ENCODE peak calls at places on chromosomes 3 and 15, in four cellular contexts. One of them, this sample, is unnamed. For H3K4me1 and H3K27me3, the result is how much of the 10 kb centered on the place peaks cover.

GRCh38 chr3:156174229-156174847 is 54.0 kb downstream of the KCNAB1 start:
- DNase-seq in hepatocyte: peak
- DNase-seq in upper lobe of right lung: no peak
- DNase-seq in right lobe of liver: no peak
- DNase-seq in this sample: no peak

GRCh38 chr3:179015551-179016020 is 56.0 kb downstream of the ZMAT3 start:
- DNase-seq in hepatocyte: peak
- DNase-seq in upper lobe of right lung: no peak
- DNase-seq in right lobe of liver: no peak
- DNase-seq in this sample: no peak

GRCh38 chr3:189563841-189564563 is 67.2 kb upstream of the TP63 start:
- DNase-seq in hepatocyte: peak
- DNase-seq in upper lobe of right lung: no peak
- DNase-seq in right lobe of liver: no peak
- DNase-seq in this sample: peak

GRCh38 chr15:60928987-60929386 is 300.1 kb downstream of the RORA start:
- DNase-seq in hepatocyte: no peak
- DNase-seq in upper lobe of right lung: no peak
- DNase-seq in right lobe of liver: no peak
- DNase-seq in this sample: no peak

GRCh38 chr3:94647131-94647530 is 584.3 kb downstream of the NSUN3 start:
- DNase-seq in hepatocyte: no peak
- DNase-seq in upper lobe of right lung: no peak
- DNase-seq in right lobe of liver: no peak
- DNase-seq in this sample: no peak

GRCh38 chr3:165103616-165104015 is 25.3 kb upstream of the SI start:
- DNase-seq in hepatocyte: no peak
- DNase-seq in upper lobe of right lung: no peak
- DNase-seq in right lobe of liver: no peak
- DNase-seq in this sample: no peak

GRCh38 chr3:62873672-62874397 is 1.4 kb downstream of the CADPS start:
- DNase-seq in hepatocyte: peak
- DNase-seq in upper lobe of right lung: no peak
- DNase-seq in right lobe of liver: no peak
- DNase-seq in this sample: no peak

GRCh38 chr3:61442696-61443095 is 118.7 kb upstream of the PTPRG start:
- DNase-seq in hepatocyte: no peak
- DNase-seq in upper lobe of right lung: no peak
- DNase-seq in right lobe of liver: no peak
- DNase-seq in this sample: no peak

GRCh38 chr3:38131621-38132369 is 5.1 kb downstream of the ACAA1 start:
- DNase-seq in hepatocyte: peak
- DNase-seq in upper lobe of right lung: peak
- DNase-seq in right lobe of liver: peak
- DNase-seq in this sample: peak

GRCh38 chr15:65952425-65953053 is 83.2 kb downstream of the RAB11A start:
- DNase-seq in hepatocyte: peak
- DNase-seq in upper lobe of right lung: no peak
- DNase-seq in right lobe of liver: no peak
- DNase-seq in this sample: no peak

GRCh38 chr3:47772788-47773187 is 8.9 kb downstream of the SMARCC1 start:
- DNase-seq in hepatocyte: no peak
- DNase-seq in upper lobe of right lung: no peak
- DNase-seq in right lobe of liver: no peak
- DNase-seq in this sample: no peak

GRCh38 chr3:9915252-9916141 is 1.4 kb upstream of the IL17RC start:
- DNase-seq in hepatocyte: peak
- DNase-seq in upper lobe of right lung: peak
- DNase-seq in right lobe of liver: peak
- DNase-seq in this sample: no peak

GRCh38 chr15:100332721-100333120 is 9.1 kb downstream of the ADAMTS17 start:
- DNase-seq in hepatocyte: no peak
- DNase-seq in upper lobe of right lung: no peak
- DNase-seq in right lobe of liver: no peak
- DNase-seq in this sample: no peak

GRCh38 chr15:51576911-51577500 is 45.6 kb downstream of the DMXL2 start:
- DNase-seq in hepatocyte: peak
- DNase-seq in upper lobe of right lung: no peak
- DNase-seq in right lobe of liver: no peak
- DNase-seq in this sample: no peak

GRCh38 chr3:168427830-168428471 is 332.2 kb upstream of the GOLIM4 start:
- DNase-seq in hepatocyte: no peak
- DNase-seq in upper lobe of right lung: no peak
- DNase-seq in right lobe of liver: no peak
- DNase-seq in this sample: no peak

GRCh38 chr15:88624971-88625290 is 3.8 kb downstream of the AEN start:
- DNase-seq in hepatocyte: no peak
- DNase-seq in upper lobe of right lung: no peak
- DNase-seq in right lobe of liver: no peak
- DNase-seq in this sample: no peak
- H3K4me1 ChIP-seq in hepatocyte: under half
- H3K4me1 ChIP-seq in upper lobe of right lung: half or more
- H3K4me1 ChIP-seq in right lobe of liver: under half
- H3K4me1 ChIP-seq in this sample: under half

GRCh38 chr3:174945276-174945675 is 86.1 kb downstream of the NAALADL2 start:
- DNase-seq in hepatocyte: no peak
- DNase-seq in upper lobe of right lung: no peak
- DNase-seq in right lobe of liver: no peak
- DNase-seq in this sample: no peak
- H3K4me3 ChIP-seq in hepatocyte: no peak
- H3K4me3 ChIP-seq in upper lobe of right lung: no peak
- H3K4me3 ChIP-seq in right lobe of liver: no peak
- H3K4me3 ChIP-seq in this sample: no peak

GRCh38 chr3:193982258-193982659 is 153.7 kb upstream of the HES1 start:
- DNase-seq in hepatocyte: no peak
- DNase-seq in upper lobe of right lung: peak
- DNase-seq in right lobe of liver: no peak
- DNase-seq in this sample: peak

GRCh38 chr3:193987186-193987585 is 148.8 kb upstream of the HES1 start:
- DNase-seq in hepatocyte: no peak
- DNase-seq in upper lobe of right lung: no peak
- DNase-seq in right lobe of liver: no peak
- DNase-seq in this sample: no peak

GRCh38 chr3:193981534-193981933 is 154.4 kb upstream of the HES1 start:
- DNase-seq in hepatocyte: no peak
- DNase-seq in upper lobe of right lung: no peak
- DNase-seq in right lobe of liver: no peak
- DNase-seq in this sample: no peak

GRCh38 chr3:193983846-193984245 is 152.1 kb upstream of the HES1 start:
- DNase-seq in hepatocyte: no peak
- DNase-seq in upper lobe of right lung: no peak
- DNase-seq in right lobe of liver: no peak
- DNase-seq in this sample: no peak

DNA sequence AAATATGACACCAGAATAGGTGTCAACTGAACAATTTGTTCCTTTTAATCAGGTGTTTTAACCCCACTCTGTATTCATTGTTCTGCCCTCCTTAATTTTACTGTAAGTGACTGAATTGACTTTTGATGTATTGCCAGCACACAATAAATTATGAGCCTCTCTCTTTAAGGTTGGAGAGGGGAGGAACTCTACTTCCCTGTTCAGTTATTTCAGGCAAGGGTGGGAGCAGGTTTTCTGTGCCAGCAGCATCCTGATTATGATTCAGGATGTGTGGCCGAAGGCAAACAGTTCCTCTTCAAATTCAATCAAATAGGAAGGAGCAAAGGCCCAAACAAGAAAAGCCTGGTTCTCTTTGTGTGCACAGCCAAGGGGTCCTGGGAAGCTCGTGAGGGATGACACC is 151.6 kb upstream of the HES1 start:
- DNase-seq in hepatocyte: no peak
- DNase-seq in upper lobe of right lung: no peak
- DNase-seq in right lobe of liver: no peak
- DNase-seq in this sample: no peak
- H3K27me3 ChIP-seq in hepatocyte: under half
- H3K27me3 ChIP-seq in upper lobe of right lung: under half
- H3K27me3 ChIP-seq in right lobe of liver: under half
- H3K27me3 ChIP-seq in this sample: under half

DNA sequence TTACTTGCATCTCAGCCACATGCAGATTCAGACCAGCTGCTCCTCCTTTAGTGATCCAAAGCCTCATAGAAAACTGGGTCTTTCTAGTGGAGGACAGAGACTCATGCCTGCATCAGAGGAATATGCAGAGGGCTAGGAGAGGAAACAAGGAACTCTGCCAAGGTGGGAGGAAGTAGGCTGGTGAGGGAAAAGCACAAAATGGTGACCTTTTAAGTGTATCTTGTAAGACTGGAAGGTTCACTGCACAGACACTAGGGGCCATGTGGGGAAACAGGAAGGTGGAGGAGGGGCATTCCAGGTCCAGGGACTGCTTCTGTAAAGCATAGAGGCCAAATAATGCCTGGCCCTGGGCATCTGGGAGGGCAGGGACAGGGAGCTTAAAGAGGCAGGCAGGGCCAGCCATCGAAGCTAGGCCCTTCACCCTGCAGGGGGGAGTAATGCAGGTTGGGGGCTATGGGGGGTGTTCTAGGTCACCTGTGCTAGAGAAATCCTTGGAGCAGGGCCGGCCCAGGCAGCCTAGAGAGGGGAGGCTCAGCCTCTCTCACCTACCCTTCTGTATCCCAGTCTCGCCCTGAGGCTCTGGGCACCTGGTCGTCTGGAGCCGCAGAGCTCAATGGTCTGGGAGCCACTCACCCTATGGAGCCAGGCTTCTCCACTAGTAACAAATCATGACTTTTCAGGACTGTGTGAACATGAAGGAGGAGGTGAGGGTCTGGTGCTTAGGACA is 117.7 kb downstream of the DNAJB8 start:
- DNase-seq in hepatocyte: no peak
- DNase-seq in upper lobe of right lung: no peak
- DNase-seq in right lobe of liver: peak
- DNase-seq in this sample: no peak
- H3K4me1 ChIP-seq in hepatocyte: under half
- H3K4me1 ChIP-seq in upper lobe of right lung: under half
- H3K4me1 ChIP-seq in right lobe of liver: under half
- H3K4me1 ChIP-seq in this sample: under half

GRCh38 chr3:149373235-149374125 is 4.0 kb downstream of the TM4SF1 start:
- DNase-seq in hepatocyte: peak
- DNase-seq in upper lobe of right lung: no peak
- DNase-seq in right lobe of liver: no peak
- DNase-seq in this sample: no peak
- H3K4me3 ChIP-seq in hepatocyte: no peak
- H3K4me3 ChIP-seq in upper lobe of right lung: peak
- H3K4me3 ChIP-seq in right lobe of liver: no peak
- H3K4me3 ChIP-seq in this sample: no peak

DNA sequence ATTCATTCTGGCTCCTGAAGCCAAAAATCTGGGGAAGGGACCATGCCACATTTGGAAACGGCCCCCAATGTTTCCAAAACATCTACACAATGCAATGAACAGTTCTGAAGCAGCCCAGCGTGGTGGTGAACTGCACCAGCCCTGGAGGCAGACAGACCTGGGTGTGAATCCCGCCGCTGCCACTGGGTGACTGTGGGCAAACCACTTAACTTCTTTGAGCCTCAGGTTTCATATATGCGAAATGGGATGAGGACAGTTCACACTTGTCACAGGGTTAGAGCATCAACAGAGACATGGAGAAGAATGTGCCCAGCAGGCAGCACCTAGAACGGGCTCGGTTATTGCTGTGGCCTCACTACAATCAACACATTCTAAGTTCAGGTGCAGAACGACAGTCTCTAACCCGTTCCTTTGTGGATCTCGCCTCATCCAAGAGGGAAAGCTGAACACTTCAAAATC is 145.2 kb downstream of the NUP210 start:
- DNase-seq in hepatocyte: no peak
- DNase-seq in upper lobe of right lung: no peak
- DNase-seq in right lobe of liver: no peak
- DNase-seq in this sample: peak
- H3K27me3 ChIP-seq in hepatocyte: under half
- H3K27me3 ChIP-seq in upper lobe of right lung: under half
- H3K27me3 ChIP-seq in right lobe of liver: under half
- H3K27me3 ChIP-seq in this sample: under half